ENCODE peak calls at places on chromosomes 16 and 17, in ten cellular contexts. D, S, O, R, J, W, M, Z, C and K are unnamed samples. For H3K27me3 and H3K9me3, the result is how much of the 10 kb centered on the place peaks cover.

GRCh38 chr16:19210968-19211367 is 42.9 kb downstream of the SYT17 start:
- DNase-seq in S (no peak), O (no peak), D (no peak), W (no peak), R (no peak), M (no peak), J (no peak), Z (no peak), C (no peak), K (no peak)

GRCh38 chr16:29745853-29746345 is at the start of gene C16orf54:
- DNase-seq in R (peak), C (no peak), W (peak), M (no peak), D (no peak), J (no peak), O (peak), Z (peak), S (peak), K (peak)

GRCh38 chr16:10497132-10498088 is 83.0 kb downstream of the EMP2 start:
- DNase-seq in O (no peak), W (no peak), C (no peak), S (no peak), M (no peak), D (no peak), Z (no peak), J (no peak), R (no peak), K (no peak)

GRCh38 chr17:57940653-57941329 is 14.4 kb downstream of the CUEDC1 start:
- DNase-seq in M (peak), W (peak), J (no peak), R (no peak), D (no peak), C (no peak), Z (no peak), S (no peak), O (no peak), K (no peak)

GRCh38 chr16:50323335-50324011 is 45.3 kb downstream of the BRD7 start:
- DNase-seq in C (peak), D (no peak), Z (no peak), J (peak), W (no peak), S (peak), M (peak), R (peak), O (peak), K (peak)

GRCh38 chr16:3735541-3735940 is 18.2 kb upstream of the TRAP1 start:
- DNase-seq in S (no peak), W (no peak), J (no peak), C (no peak), O (no peak), D (no peak), R (no peak), Z (no peak), M (no peak), K (no peak)

GRCh38 chr16:15644306-15644961 is 1.5 kb upstream of the MARF1 start:
- DNase-seq in Z (peak), W (no peak), C (peak), J (peak), M (no peak), R (no peak), D (no peak), O (no peak), S (no peak), K (no peak)

GRCh38 chr17:50637829-50638571 is 3.3 kb downstream of the ABCC3 start:
- DNase-seq in R (no peak), S (no peak), D (no peak), J (no peak), M (no peak), W (no peak), O (no peak), C (no peak), Z (no peak), K (no peak)

GRCh38 chr16:14492614-14493013 is 137.4 kb downstream of the PARN start:
- DNase-seq in R (no peak), O (no peak), J (no peak), S (no peak), C (no peak), Z (no peak), D (no peak), W (no peak), M (no peak), K (no peak)

GRCh38 chr16:78542419-78542818 is 443.0 kb downstream of the WWOX start:
- DNase-seq in M (no peak), W (no peak), R (no peak), Z (no peak), C (no peak), J (no peak), O (no peak), D (no peak), S (no peak), K (no peak)

GRCh38 chr17:16273929-16274339 is 56.9 kb downstream of the PIGL start:
- DNase-seq in W (no peak), D (no peak), R (no peak), S (no peak), O (no peak), Z (no peak), C (no peak), M (no peak), J (no peak), K (no peak)

GRCh38 chr16:58024673-58025350 is 742 bp upstream of the MMP15 start:
- DNase-seq in Z (peak), S (peak), J (peak), O (no peak), C (peak), M (no peak), R (no peak), W (peak), D (no peak), K (peak)

GRCh38 chr17:12985431-12986285 is 32.2 kb downstream of the ELAC2 start:
- DNase-seq in W (no peak), D (no peak), R (peak), M (no peak), Z (no peak), S (no peak), C (no peak), J (no peak), O (no peak), K (no peak)

GRCh38 chr17:82216301-82217119 is 3.9 kb upstream of the CCDC57 start:
- DNase-seq in D (no peak), Z (peak), C (peak), J (peak), M (peak), S (peak), R (peak), W (peak), O (peak), K (peak)

GRCh38 chr17:2863204-2863603 is 67.0 kb downstream of the RAP1GAP2 start:
- DNase-seq in M (no peak), W (no peak), Z (no peak), D (no peak), O (no peak), S (no peak), R (peak), C (no peak), J (no peak), K (no peak)

GRCh38 chr17:2856727-2857126 is 60.5 kb downstream of the RAP1GAP2 start:
- DNase-seq in J (no peak), S (no peak), R (no peak), D (no peak), C (no peak), M (no peak), W (no peak), O (no peak), Z (no peak), K (no peak)

GRCh38 chr17:2862197-2862596 is 66.0 kb downstream of the RAP1GAP2 start:
- DNase-seq in M (no peak), O (no peak), J (no peak), C (no peak), R (no peak), S (no peak), D (no peak), W (no peak), Z (no peak), K (no peak)

GRCh38 chr17:2860045-2860444 is 63.8 kb downstream of the RAP1GAP2 start:
- DNase-seq in W (no peak), S (no peak), J (no peak), Z (no peak), C (no peak), R (no peak), D (no peak), M (no peak), O (no peak), K (no peak)

DNA sequence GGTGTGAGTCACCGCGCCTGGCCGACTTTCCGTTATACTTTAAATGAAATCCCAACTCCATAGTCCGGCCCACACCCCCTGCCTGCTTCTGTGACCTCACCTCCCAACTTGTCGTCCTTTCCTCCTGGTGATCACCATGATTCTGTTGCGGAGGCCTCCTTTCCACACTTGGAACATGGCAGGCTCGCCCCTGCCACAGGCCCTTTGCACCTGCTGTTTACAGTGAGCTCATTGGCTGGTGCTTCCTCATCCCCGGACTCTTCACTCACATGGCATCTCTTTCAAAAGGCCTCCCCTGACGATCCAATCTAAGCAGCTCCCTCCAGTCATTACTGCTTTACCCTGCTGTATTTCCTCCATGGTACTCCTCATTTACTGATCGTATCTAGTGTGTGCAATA is 64.6 kb downstream of the RAP1GAP2 start:
- DNase-seq in W (no peak), R (no peak), C (no peak), S (no peak), Z (no peak), M (no peak), O (no peak), J (no peak), D (no peak), K (no peak)
- H3K27me3 ChIP-seq in W (under half), R (under half), C (under half), S (under half), Z (under half), M (under half), O (under half), J (under half), D (under half), K (under half)

DNA sequence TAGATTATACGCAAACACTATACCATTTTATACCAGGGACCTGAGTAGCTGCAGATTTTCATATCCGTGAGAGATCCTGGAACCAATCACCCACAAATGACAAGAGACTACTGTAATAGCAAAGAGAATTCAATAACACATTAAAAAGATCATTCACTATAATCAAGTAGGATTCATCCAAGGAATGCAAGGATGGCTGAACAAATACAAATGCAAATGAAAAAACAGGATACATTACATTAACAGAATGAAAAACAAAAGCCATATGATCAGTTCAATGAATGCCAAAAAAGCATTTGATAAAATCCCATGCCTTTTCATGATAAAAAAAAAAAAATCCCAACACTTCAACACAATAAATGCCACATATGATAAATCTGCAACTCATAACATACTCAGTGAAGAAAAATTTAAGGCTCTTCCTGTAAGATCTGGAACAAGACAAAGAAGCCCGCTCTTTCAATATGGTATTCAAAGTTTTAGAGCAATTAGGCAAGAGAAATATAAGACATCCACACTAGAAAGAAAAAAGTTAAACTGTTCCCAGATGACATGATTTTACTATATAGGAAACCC is 29.0 kb downstream of the N4BP1 start:
- DNase-seq in C (no peak), S (no peak), R (no peak), D (no peak), W (no peak), M (no peak), J (no peak), Z (no peak), O (no peak), K (no peak)
- H3K9me3 ChIP-seq in C (under half), S (under half), R (under half), D (half or more), W (under half), M (under half), J (under half), Z (under half), O (under half), K (under half)

DNA sequence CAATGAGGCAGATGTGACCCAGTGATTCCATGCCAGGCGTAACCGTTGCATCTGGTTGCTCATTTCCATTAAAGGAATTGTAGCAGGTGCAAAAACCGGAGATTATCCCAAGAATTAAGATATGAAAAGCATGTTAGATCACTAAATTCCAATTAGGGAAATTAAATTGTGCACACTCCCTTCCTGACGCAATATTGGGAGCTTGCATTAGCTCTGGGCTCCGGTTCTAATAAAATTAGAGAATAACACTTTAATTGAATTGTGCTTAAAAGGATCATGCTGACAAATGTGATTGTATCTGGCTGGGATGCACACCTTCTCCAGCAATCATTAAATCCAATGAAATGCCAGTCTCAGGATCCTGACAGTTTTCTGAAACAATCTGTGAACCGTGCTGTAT is 38.1 kb downstream of the IRX5 start:
- DNase-seq in O (peak), S (no peak), W (no peak), Z (no peak), D (no peak), C (no peak), R (no peak), J (no peak), M (no peak), K (no peak)
- H3K4me3 ChIP-seq in O (no peak), S (no peak), W (no peak), Z (no peak), D (no peak), C (no peak), R (no peak), J (no peak), M (no peak), K (no peak)

GRCh38 chr17:79600071-79600470 is 10.8 kb downstream of the RBFOX3 start:
- DNase-seq in J (no peak), S (no peak), M (no peak), C (no peak), Z (no peak), D (no peak), O (no peak), W (no peak), R (no peak), K (no peak)

GRCh38 chr17:79603771-79604170 is 7.1 kb downstream of the RBFOX3 start:
- DNase-seq in J (no peak), M (no peak), D (no peak), W (no peak), R (no peak), Z (no peak), O (no peak), C (no peak), S (no peak), K (no peak)

GRCh38 chr17:79600613-79601221 is 10.1 kb downstream of the RBFOX3 start:
- DNase-seq in O (no peak), J (no peak), Z (no peak), M (no peak), C (no peak), R (no peak), W (no peak), D (no peak), S (no peak), K (no peak)

GRCh38 chr17:79601604-79602420 is 9.0 kb downstream of the RBFOX3 start:
- DNase-seq in Z (no peak), D (no peak), M (no peak), S (no peak), R (no peak), C (no peak), J (no peak), O (no peak), W (no peak), K (no peak)

DNA sequence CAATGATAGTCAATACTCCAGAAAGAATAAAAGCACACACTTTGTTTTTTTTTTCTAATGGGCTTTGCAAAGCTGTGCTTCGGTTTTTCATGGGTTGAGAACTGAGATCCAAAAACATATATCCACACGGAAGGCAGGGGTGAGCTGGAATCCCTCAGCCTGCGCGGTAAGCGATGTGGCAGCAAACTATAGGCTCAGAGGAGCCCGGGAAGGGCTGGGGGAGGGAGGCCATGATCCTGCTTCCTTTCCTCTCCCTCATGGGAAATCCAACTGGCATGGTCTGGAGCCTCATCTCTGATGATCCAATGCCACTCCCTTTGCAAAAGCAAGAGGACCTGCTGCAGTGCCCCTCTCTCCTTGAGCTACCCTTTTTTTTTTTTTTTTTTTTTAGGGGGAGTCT is 8.2 kb downstream of the RBFOX3 start:
- DNase-seq in S (no peak), M (no peak), C (no peak), O (no peak), D (no peak), R (no peak), Z (no peak), J (no peak), W (no peak), K (no peak)
- H3K27me3 ChIP-seq in S (under half), M (half or more), C (half or more), O (under half), D (under half), R (half or more), Z (half or more), J (half or more), W (under half), K (under half)

GRCh38 chr17:37592291-37592690 is 16.9 kb downstream of the SYNRG start:
- DNase-seq in Z (no peak), R (no peak), O (no peak), D (no peak), J (no peak), S (no peak), C (no peak), W (no peak), M (no peak), K (no peak)

GRCh38 chr17:37598145-37598544 is 11.1 kb downstream of the SYNRG start:
- DNase-seq in R (no peak), C (no peak), W (no peak), Z (no peak), O (no peak), S (no peak), J (no peak), M (no peak), D (no peak), K (no peak)
- H3K9me3 ChIP-seq in R (under half), C (under half), W (under half), Z (under half), O (under half), S (under half), J (under half), M (under half), D (under half), K (under half)